ENCODE peak calls at places on chromosomes 16 and 17, in four cellular contexts. One of them, this sample, is unnamed.

GRCh38 chr17:38750312-38751121 is 2.0 kb upstream of the PSMB3 start:
- DNase-seq in K562: peak; percentile 72
- DNase-seq in H1: peak; percentile 73
- DNase-seq in GM12878: no peak
- DNase-seq in this sample: peak; percentile 50

GRCh38 chr16:24939738-24940137 is 75.4 kb downstream of the ARHGAP17 start:
- DNase-seq in H1: no peak
- DNase-seq in K562: no peak
- DNase-seq in GM12878: no peak
- DNase-seq in this sample: no peak

GRCh38 chr16:63410594-63410993 is 1374.4 kb upstream of the CDH8 start:
- DNase-seq in K562: no peak
- DNase-seq in GM12878: no peak
- DNase-seq in H1: no peak
- DNase-seq in this sample: no peak

GRCh38 chr17:14745122-14745521 is 444.2 kb downstream of the HS3ST3B1 start:
- DNase-seq in GM12878: no peak
- DNase-seq in K562: no peak
- DNase-seq in H1: no peak
- DNase-seq in this sample: no peak

GRCh38 chr17:13244511-13244910 is 226.7 kb upstream of the ELAC2 start:
- DNase-seq in K562: no peak
- DNase-seq in GM12878: no peak
- DNase-seq in H1: no peak
- DNase-seq in this sample: no peak

GRCh38 chr16:67441907-67442306 is 11.0 kb downstream of the HSD11B2 start:
- DNase-seq in K562: no peak
- DNase-seq in GM12878: no peak
- DNase-seq in H1: no peak
- DNase-seq in this sample: no peak

GRCh38 chr17:78329263-78330059 is 30.4 kb downstream of the SOCS3 start:
- DNase-seq in K562: no peak
- DNase-seq in H1: no peak
- DNase-seq in GM12878: no peak
- DNase-seq in this sample: no peak

GRCh38 chr16:85843471-85844168 is 44.1 kb downstream of the COX4I1 start:
- DNase-seq in GM12878: no peak
- DNase-seq in K562: no peak
- DNase-seq in H1: no peak
- DNase-seq in this sample: no peak

GRCh38 chr16:54417384-54417783 is 130.8 kb upstream of the IRX3 start:
- DNase-seq in GM12878: no peak
- DNase-seq in K562: no peak
- DNase-seq in H1: no peak
- DNase-seq in this sample: no peak

GRCh38 chr17:62807812-62808575 is at the start of gene MARCHF10:
- DNase-seq in GM12878: no peak
- DNase-seq in H1: peak; percentile 78
- DNase-seq in K562: peak; percentile 52
- DNase-seq in this sample: no peak

GRCh38 chr17:40295471-40296457 is 8.1 kb downstream of the CDC6 start:
- DNase-seq in H1: no peak
- DNase-seq in K562: no peak
- DNase-seq in GM12878: no peak
- DNase-seq in this sample: no peak

GRCh38 chr16:67966549-67967182 is 1.8 kb downstream of the SLC12A4 start:
- DNase-seq in GM12878: no peak
- DNase-seq in H1: no peak
- DNase-seq in K562: peak; percentile 65
- DNase-seq in this sample: peak; percentile 65

GRCh38 chr16:21256636-21257035 is 21.5 kb downstream of the CRYM start:
- DNase-seq in GM12878: no peak
- DNase-seq in H1: no peak
- DNase-seq in K562: no peak
- DNase-seq in this sample: no peak

GRCh38 chr16:62967606-62968005 is 931.4 kb upstream of the CDH8 start:
- DNase-seq in H1: no peak
- DNase-seq in GM12878: no peak
- DNase-seq in K562: no peak
- DNase-seq in this sample: no peak

GRCh38 chr16:8391219-8391757 is 199.0 kb downstream of the TMEM114 start:
- DNase-seq in H1: no peak
- DNase-seq in GM12878: no peak
- DNase-seq in K562: no peak
- DNase-seq in this sample: peak; percentile 64

GRCh38 chr17:61465550-61466237 is 13.5 kb downstream of the TBX4 start:
- DNase-seq in GM12878: no peak
- DNase-seq in K562: no peak
- DNase-seq in H1: no peak
- DNase-seq in this sample: no peak

GRCh38 chr16:50463581-50464324 is 84.4 kb upstream of the NKD1 start:
- DNase-seq in GM12878: no peak
- DNase-seq in H1: peak; percentile 48
- DNase-seq in K562: no peak
- DNase-seq in this sample: peak; percentile 88

GRCh38 chr17:82300707-82301270 is 16.6 kb downstream of the CD7 start:
- DNase-seq in K562: no peak
- DNase-seq in GM12878: no peak
- DNase-seq in H1: peak; percentile 87
- DNase-seq in this sample: no peak

GRCh38 chr17:44266402-44267164 is 1.4 kb downstream of the SLC4A1 start:
- DNase-seq in H1: no peak
- DNase-seq in K562: peak; percentile 97
- DNase-seq in GM12878: no peak
- DNase-seq in this sample: no peak

GRCh38 chr16:27526169-27526568 is 23.5 kb downstream of the GTF3C1 start:
- DNase-seq in K562: peak; percentile 45
- DNase-seq in H1: no peak
- DNase-seq in GM12878: no peak
- DNase-seq in this sample: no peak

GRCh38 chr17:76529643-76530488 is 7.6 kb downstream of the CYGB start:
- DNase-seq in H1: peak; percentile 57
- DNase-seq in GM12878: no peak
- DNase-seq in K562: peak; percentile 89
- DNase-seq in this sample: peak; percentile 61

DNA sequence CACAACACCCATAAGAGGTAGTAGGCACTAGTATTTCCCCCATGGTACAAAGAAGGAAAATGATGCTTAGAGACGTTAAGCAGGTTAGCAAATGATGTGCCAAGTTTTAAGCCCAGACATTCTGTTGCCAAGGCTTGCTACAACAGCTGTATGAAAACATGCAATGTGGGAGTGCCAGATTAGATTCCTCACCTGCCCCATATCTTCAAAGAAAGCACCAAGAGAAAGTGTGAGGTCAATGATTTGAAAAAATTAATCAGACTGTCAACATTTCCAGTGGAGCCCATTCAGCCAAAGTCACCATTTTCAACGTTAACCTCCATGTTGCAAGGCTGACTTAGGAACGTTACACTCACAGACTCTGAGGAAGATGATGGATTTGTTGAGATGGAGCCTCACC is 61.5 kb downstream of the PCTP start:
- DNase-seq in K562: no peak
- DNase-seq in H1: no peak
- DNase-seq in GM12878: no peak
- DNase-seq in this sample: no peak
- TF ChIP-seq CBX5 in K562: no peak
- TF ChIP-seq CBX5 in H1: no peak
- TF ChIP-seq CBX5 in GM12878: no peak
- TF ChIP-seq CBX5 in this sample: no peak

GRCh38 chr16:48687421-48688038 is 77.5 kb upstream of the N4BP1 start:
- DNase-seq in K562: peak; percentile 81
- DNase-seq in GM12878: peak; percentile 13
- DNase-seq in H1: peak; percentile 53
- DNase-seq in this sample: peak; percentile 84
- TF ChIP-seq CBX5 in K562: no peak
- TF ChIP-seq CBX5 in GM12878: no peak
- TF ChIP-seq CBX5 in H1: no peak
- TF ChIP-seq CBX5 in this sample: no peak

GRCh38 chr17:19513897-19514488 is 19.7 kb upstream of the SLC47A1 start:
- DNase-seq in K562: peak; percentile 64
- DNase-seq in H1: peak; percentile 84
- DNase-seq in GM12878: no peak
- DNase-seq in this sample: peak; percentile 68
- TF ChIP-seq CBX5 in K562: no peak
- TF ChIP-seq CBX5 in H1: no peak
- TF ChIP-seq CBX5 in GM12878: no peak
- TF ChIP-seq CBX5 in this sample: peak; percentile 39

GRCh38 chr17:79630821-79631639 is 20.2 kb upstream of the RBFOX3 start:
- DNase-seq in K562: no peak
- DNase-seq in H1: peak; percentile 33
- DNase-seq in GM12878: no peak
- DNase-seq in this sample: no peak
- TF ChIP-seq CBX5 in K562: no peak
- TF ChIP-seq CBX5 in H1: no peak
- TF ChIP-seq CBX5 in GM12878: no peak
- TF ChIP-seq CBX5 in this sample: no peak

DNA sequence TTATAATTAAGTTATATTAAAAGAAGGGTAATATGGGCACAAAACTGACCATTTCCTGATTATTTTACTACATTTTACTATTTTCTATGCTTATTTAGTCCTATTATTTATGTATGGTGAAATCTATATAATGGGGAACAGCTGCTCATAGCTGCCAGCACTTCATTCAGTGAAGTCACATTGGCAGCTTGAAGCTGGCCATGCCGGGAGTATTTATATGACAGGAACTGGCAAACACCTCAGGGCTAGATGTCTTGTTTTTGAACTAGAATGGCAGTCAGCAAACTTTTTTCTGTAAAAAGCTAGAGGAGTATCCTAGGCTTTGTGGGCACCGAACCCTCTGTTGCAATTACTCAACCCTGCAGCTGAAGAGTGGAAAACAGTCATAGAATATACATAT is 104.1 kb downstream of the CDH13 start:
- DNase-seq in K562: no peak
- DNase-seq in GM12878: no peak
- DNase-seq in H1: no peak
- DNase-seq in this sample: no peak
- TF ChIP-seq CBX5 in K562: no peak
- TF ChIP-seq CBX5 in GM12878: no peak
- TF ChIP-seq CBX5 in H1: no peak
- TF ChIP-seq CBX5 in this sample: no peak